ENCODE peak calls at places on chromosomes 5 and 9, in eight cellular contexts. One of them, this sample, is unnamed.

GRCh38 chr9:127789179-127789578 is 3.3 kb downstream of the CDK9 start:
- DNase-seq in astrocyte of the spinal cord: no peak
- DNase-seq in IMR-90: no peak
- DNase-seq in BJ: no peak
- DNase-seq in AG09319: no peak
- DNase-seq in thyroid gland: no peak
- DNase-seq in H9: no peak
- DNase-seq in K562: no peak
- DNase-seq in this sample: no peak

GRCh38 chr9:124286292-124286931 is 28.7 kb downstream of the NEK6 start:
- DNase-seq in astrocyte of the spinal cord: peak; percentile 89
- DNase-seq in IMR-90: peak; percentile 98
- DNase-seq in BJ: peak; percentile 67
- DNase-seq in AG09319: peak; percentile 75
- DNase-seq in thyroid gland: no peak
- DNase-seq in H9: no peak
- DNase-seq in K562: no peak
- DNase-seq in this sample: no peak

GRCh38 chr9:129311638-129312037 is 133.6 kb upstream of the IER5L start:
- DNase-seq in astrocyte of the spinal cord: no peak
- DNase-seq in IMR-90: no peak
- DNase-seq in BJ: no peak
- DNase-seq in AG09319: no peak
- DNase-seq in thyroid gland: no peak
- DNase-seq in H9: no peak
- DNase-seq in K562: no peak
- DNase-seq in this sample: no peak

GRCh38 chr9:70902705-70903131 is 218.7 kb downstream of the TRPM3 start:
- DNase-seq in astrocyte of the spinal cord: peak; percentile 99
- DNase-seq in IMR-90: peak; percentile 96
- DNase-seq in BJ: peak; percentile 98
- DNase-seq in AG09319: peak; percentile 79
- DNase-seq in thyroid gland: no peak
- DNase-seq in H9: no peak
- DNase-seq in K562: no peak
- DNase-seq in this sample: peak; percentile 90

GRCh38 chr5:172361566-172362238 is 78.1 kb upstream of the UBTD2 start:
- DNase-seq in astrocyte of the spinal cord: peak; percentile 90
- DNase-seq in IMR-90: peak; percentile 100
- DNase-seq in BJ: peak; percentile 96
- DNase-seq in AG09319: peak; percentile 98
- DNase-seq in thyroid gland: peak; percentile 8
- DNase-seq in H9: no peak
- DNase-seq in K562: no peak
- DNase-seq in this sample: peak; percentile 100

GRCh38 chr5:43637416-43637815 is 34.4 kb downstream of the NNT start:
- DNase-seq in astrocyte of the spinal cord: no peak
- DNase-seq in IMR-90: no peak
- DNase-seq in BJ: no peak
- DNase-seq in AG09319: no peak
- DNase-seq in thyroid gland: no peak
- DNase-seq in H9: no peak
- DNase-seq in K562: no peak
- DNase-seq in this sample: no peak

GRCh38 chr5:109192543-109193281 is 217.1 kb downstream of the PJA2 start:
- DNase-seq in astrocyte of the spinal cord: no peak
- DNase-seq in IMR-90: no peak
- DNase-seq in BJ: no peak
- DNase-seq in AG09319: no peak
- DNase-seq in thyroid gland: no peak
- DNase-seq in H9: no peak
- DNase-seq in K562: no peak
- DNase-seq in this sample: no peak

GRCh38 chr9:73038613-73039012 is 85.8 kb upstream of the ALDH1A1 start:
- DNase-seq in astrocyte of the spinal cord: peak; percentile 41
- DNase-seq in IMR-90: no peak
- DNase-seq in BJ: no peak
- DNase-seq in AG09319: peak; percentile 16
- DNase-seq in thyroid gland: peak; percentile 39
- DNase-seq in H9: peak; percentile 35
- DNase-seq in K562: no peak
- DNase-seq in this sample: peak; percentile 57

GRCh38 chr9:22030101-22030598 is 21.0 kb upstream of the CDKN2B start:
- DNase-seq in astrocyte of the spinal cord: peak; percentile 73
- DNase-seq in IMR-90: peak; percentile 76
- DNase-seq in BJ: no peak
- DNase-seq in AG09319: peak; percentile 41
- DNase-seq in thyroid gland: no peak
- DNase-seq in H9: no peak
- DNase-seq in K562: no peak
- DNase-seq in this sample: no peak

GRCh38 chr5:94080390-94080789 is 339.0 kb upstream of the POU5F2 start:
- DNase-seq in astrocyte of the spinal cord: no peak
- DNase-seq in IMR-90: no peak
- DNase-seq in BJ: no peak
- DNase-seq in AG09319: no peak
- DNase-seq in thyroid gland: no peak
- DNase-seq in H9: no peak
- DNase-seq in K562: no peak
- DNase-seq in this sample: no peak

GRCh38 chr9:135218331-135219225 is 131.1 kb downstream of the OLFM1 start:
- DNase-seq in astrocyte of the spinal cord: no peak
- DNase-seq in IMR-90: no peak
- DNase-seq in BJ: no peak
- DNase-seq in AG09319: no peak
- DNase-seq in thyroid gland: peak; percentile 43
- DNase-seq in H9: peak; percentile 52
- DNase-seq in K562: no peak
- DNase-seq in this sample: no peak

GRCh38 chr5:147305147-147305546 is 70.3 kb downstream of the STK32A start:
- DNase-seq in astrocyte of the spinal cord: no peak
- DNase-seq in IMR-90: no peak
- DNase-seq in BJ: no peak
- DNase-seq in AG09319: no peak
- DNase-seq in thyroid gland: no peak
- DNase-seq in H9: no peak
- DNase-seq in K562: no peak
- DNase-seq in this sample: no peak
- TF ChIP-seq CTCF in astrocyte of the spinal cord: no peak
- TF ChIP-seq CTCF in IMR-90: no peak
- TF ChIP-seq CTCF in BJ: no peak
- TF ChIP-seq CTCF in AG09319: no peak
- TF ChIP-seq CTCF in thyroid gland: no peak
- TF ChIP-seq CTCF in H9: no peak
- TF ChIP-seq CTCF in K562: no peak
- TF ChIP-seq CTCF in this sample: no peak

GRCh38 chr5:76956033-76956432 is 3.2 kb downstream of the CRHBP start:
- DNase-seq in astrocyte of the spinal cord: no peak
- DNase-seq in IMR-90: no peak
- DNase-seq in BJ: no peak
- DNase-seq in AG09319: no peak
- DNase-seq in thyroid gland: no peak
- DNase-seq in H9: no peak
- DNase-seq in K562: no peak
- DNase-seq in this sample: no peak

GRCh38 chr5:76952795-76953536 is at the start of gene CRHBP:
- DNase-seq in astrocyte of the spinal cord: no peak
- DNase-seq in IMR-90: no peak
- DNase-seq in BJ: no peak
- DNase-seq in AG09319: no peak
- DNase-seq in thyroid gland: no peak
- DNase-seq in H9: peak; percentile 52
- DNase-seq in K562: no peak
- DNase-seq in this sample: no peak

GRCh38 chr5:76954383-76954763 is 1.5 kb downstream of the CRHBP start:
- DNase-seq in astrocyte of the spinal cord: no peak
- DNase-seq in IMR-90: no peak
- DNase-seq in BJ: no peak
- DNase-seq in AG09319: no peak
- DNase-seq in thyroid gland: no peak
- DNase-seq in H9: no peak
- DNase-seq in K562: no peak
- DNase-seq in this sample: no peak

GRCh38 chr5:76958976-76959767 is 6.3 kb downstream of the CRHBP start:
- DNase-seq in astrocyte of the spinal cord: peak; percentile 91
- DNase-seq in IMR-90: peak; percentile 70
- DNase-seq in BJ: no peak
- DNase-seq in AG09319: no peak
- DNase-seq in thyroid gland: no peak
- DNase-seq in H9: no peak
- DNase-seq in K562: peak; percentile 44
- DNase-seq in this sample: peak; percentile 22

DNA sequence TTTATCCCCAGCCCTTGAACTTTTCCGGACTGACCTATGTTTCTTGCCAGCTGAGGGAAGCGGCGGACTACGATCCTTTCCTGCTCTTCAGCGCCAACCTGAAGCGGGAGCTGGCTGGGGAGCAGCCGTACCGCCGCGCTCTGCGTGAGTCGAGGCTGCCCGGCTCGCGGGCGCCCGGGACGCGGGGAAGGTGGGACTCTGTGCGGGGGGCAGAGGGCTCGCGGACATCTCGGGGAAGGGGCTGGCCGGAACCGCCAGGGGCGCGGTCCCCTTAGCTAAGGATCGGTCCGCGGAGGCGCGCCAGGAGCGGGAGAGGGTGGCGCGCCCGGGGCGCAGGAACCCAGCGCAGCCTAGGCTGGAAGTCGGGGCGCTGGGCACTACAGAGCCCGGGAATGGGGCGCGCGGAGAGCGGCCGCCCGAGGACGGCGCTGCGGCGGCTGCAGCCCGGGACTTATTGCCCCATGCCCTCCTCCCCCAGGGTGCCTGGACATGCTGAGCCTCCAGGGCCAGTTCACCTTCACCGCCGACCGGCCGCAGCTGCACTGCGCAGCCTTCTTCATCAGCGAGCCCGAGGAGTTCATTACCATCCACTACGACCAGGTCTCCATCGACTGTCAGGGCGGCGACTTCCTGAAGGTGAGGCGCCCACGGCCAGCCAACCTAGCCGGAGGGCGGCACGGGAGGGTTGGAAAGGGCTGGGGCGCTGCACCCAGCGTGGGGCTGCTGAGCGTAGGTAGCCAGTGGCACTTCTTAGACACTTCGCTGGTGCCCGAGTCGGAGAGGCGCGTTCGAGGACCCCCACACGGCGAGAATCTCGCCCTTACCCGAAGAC is 922 bp downstream of the CRHBP start:
- DNase-seq in astrocyte of the spinal cord: peak; percentile 58
- DNase-seq in IMR-90: no peak
- DNase-seq in BJ: no peak
- DNase-seq in AG09319: no peak
- DNase-seq in thyroid gland: no peak
- DNase-seq in H9: peak; percentile 38
- DNase-seq in K562: no peak
- DNase-seq in this sample: no peak
- TF ChIP-seq CTCF in astrocyte of the spinal cord: no peak
- TF ChIP-seq CTCF in IMR-90: no peak
- TF ChIP-seq CTCF in BJ: no peak
- TF ChIP-seq CTCF in AG09319: no peak
- TF ChIP-seq CTCF in thyroid gland: no peak
- TF ChIP-seq CTCF in H9: peak; percentile 43
- TF ChIP-seq CTCF in K562: no peak
- TF ChIP-seq CTCF in this sample: no peak

GRCh38 chr5:74935752-74936091 is 69.5 kb upstream of the FAM169A start:
- DNase-seq in astrocyte of the spinal cord: no peak
- DNase-seq in IMR-90: no peak
- DNase-seq in BJ: no peak
- DNase-seq in AG09319: no peak
- DNase-seq in thyroid gland: no peak
- DNase-seq in H9: no peak
- DNase-seq in K562: no peak
- DNase-seq in this sample: no peak

GRCh38 chr5:74940782-74941363 is 74.7 kb upstream of the FAM169A start:
- DNase-seq in astrocyte of the spinal cord: no peak
- DNase-seq in IMR-90: no peak
- DNase-seq in BJ: no peak
- DNase-seq in AG09319: no peak
- DNase-seq in thyroid gland: no peak
- DNase-seq in H9: no peak
- DNase-seq in K562: no peak
- DNase-seq in this sample: no peak

GRCh38 chr5:74938250-74938649 is 72.1 kb upstream of the FAM169A start:
- DNase-seq in astrocyte of the spinal cord: peak; percentile 18
- DNase-seq in IMR-90: peak; percentile 40
- DNase-seq in BJ: no peak
- DNase-seq in AG09319: no peak
- DNase-seq in thyroid gland: no peak
- DNase-seq in H9: no peak
- DNase-seq in K562: no peak
- DNase-seq in this sample: peak; percentile 19

DNA sequence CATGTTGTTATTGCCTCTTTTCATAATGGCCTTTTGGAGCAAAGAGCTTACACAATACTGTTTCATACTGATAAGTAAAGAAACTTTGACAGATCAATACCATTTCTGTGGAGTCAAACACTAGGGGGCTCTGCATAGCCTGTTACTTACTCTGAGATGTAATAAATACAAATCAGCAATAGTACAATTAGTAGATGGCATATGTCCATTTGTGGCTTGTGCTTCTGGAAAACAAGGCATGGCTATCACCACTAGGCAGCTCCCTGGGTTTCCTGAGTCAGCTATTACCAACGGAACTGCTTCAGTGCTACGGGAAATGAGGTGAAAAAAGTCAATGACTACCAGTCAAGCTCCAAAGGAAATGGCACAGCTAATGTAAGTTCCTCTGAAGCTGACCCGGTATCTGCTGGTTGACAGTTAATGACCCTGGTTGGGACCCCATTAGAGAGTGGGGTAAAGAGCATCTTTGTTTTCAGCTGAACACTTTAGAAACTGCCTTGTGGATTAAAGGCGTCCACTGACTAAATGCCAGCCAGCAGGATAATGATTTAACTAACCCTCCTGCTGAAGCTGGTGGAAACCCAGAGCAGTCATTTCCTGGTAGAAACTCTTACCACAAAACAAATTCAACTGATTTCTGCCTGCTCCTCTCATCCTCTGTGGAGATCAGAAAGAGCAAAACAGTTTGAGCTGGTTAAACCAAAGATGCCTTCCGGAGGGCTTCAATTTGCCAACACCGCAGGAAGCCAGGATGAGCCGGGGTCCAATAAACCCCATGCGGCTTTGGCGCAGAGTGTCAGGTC is 69.0 kb upstream of the FAM169A start:
- DNase-seq in astrocyte of the spinal cord: peak; percentile 60
- DNase-seq in IMR-90: peak; percentile 50
- DNase-seq in BJ: peak; percentile 53
- DNase-seq in AG09319: peak; percentile 52
- DNase-seq in thyroid gland: no peak
- DNase-seq in H9: no peak
- DNase-seq in K562: no peak
- DNase-seq in this sample: peak; percentile 25
- TF ChIP-seq CTCF in astrocyte of the spinal cord: peak; percentile 40
- TF ChIP-seq CTCF in IMR-90: peak; percentile 38
- TF ChIP-seq CTCF in BJ: peak; percentile 54
- TF ChIP-seq CTCF in AG09319: peak; percentile 53
- TF ChIP-seq CTCF in thyroid gland: no peak
- TF ChIP-seq CTCF in H9: peak; percentile 56
- TF ChIP-seq CTCF in K562: peak; percentile 13
- TF ChIP-seq CTCF in this sample: peak; percentile 12

DNA sequence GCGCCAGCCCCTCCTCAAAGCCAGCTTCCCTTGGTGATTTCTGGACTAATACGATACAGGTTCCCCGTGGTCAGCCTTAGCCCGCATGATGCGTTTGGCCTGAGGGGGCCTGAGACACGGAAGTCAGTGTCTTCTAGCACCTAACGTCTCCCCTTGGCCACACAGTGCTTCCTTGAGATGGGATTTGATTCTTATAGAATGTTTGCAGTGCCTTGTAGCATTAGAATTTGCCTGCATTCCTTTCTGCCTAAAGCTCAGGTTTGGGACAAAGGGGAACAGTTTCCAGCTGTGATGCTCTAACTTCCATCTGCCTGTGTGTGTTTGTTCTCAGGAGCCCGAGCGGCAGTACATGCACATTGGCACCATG is 34.4 kb downstream of the CFAP90 start:
- DNase-seq in astrocyte of the spinal cord: no peak
- DNase-seq in IMR-90: no peak
- DNase-seq in BJ: no peak
- DNase-seq in AG09319: no peak
- DNase-seq in thyroid gland: no peak
- DNase-seq in H9: no peak
- DNase-seq in K562: no peak
- DNase-seq in this sample: no peak
- TF ChIP-seq CTCF in astrocyte of the spinal cord: no peak
- TF ChIP-seq CTCF in IMR-90: no peak
- TF ChIP-seq CTCF in BJ: no peak
- TF ChIP-seq CTCF in AG09319: no peak
- TF ChIP-seq CTCF in thyroid gland: no peak
- TF ChIP-seq CTCF in H9: no peak
- TF ChIP-seq CTCF in K562: no peak
- TF ChIP-seq CTCF in this sample: no peak